ENCODE peak calls at places on chromosomes 2 and 18, in seven cellular contexts. One of them, this sample, is unnamed.

GRCh38 chr2:20141056-20141762 is 83.7 kb downstream of the SDC1 start:
- DNase-seq in CD8-positive, alpha-beta memory T cell: no peak
- DNase-seq in ovary: no peak
- DNase-seq in PC-9: peak; percentile 87
- DNase-seq in WERI-Rb-1: no peak
- DNase-seq in tibial nerve: peak; percentile 25
- DNase-seq in right cardiac atrium: peak; percentile 67
- DNase-seq in this sample: peak; percentile 85

GRCh38 chr2:101265893-101266499 is 13.3 kb downstream of the CNOT11 start:
- DNase-seq in CD8-positive, alpha-beta memory T cell: no peak
- DNase-seq in PC-9: peak; percentile 80
- DNase-seq in right cardiac atrium: peak; percentile 51
- DNase-seq in WERI-Rb-1: no peak
- DNase-seq in ovary: no peak
- DNase-seq in tibial nerve: no peak
- DNase-seq in this sample: no peak

GRCh38 chr2:118264591-118264990 is 176.3 kb downstream of the INSIG2 start:
- DNase-seq in WERI-Rb-1: no peak
- DNase-seq in PC-9: no peak
- DNase-seq in right cardiac atrium: no peak
- DNase-seq in tibial nerve: no peak
- DNase-seq in CD8-positive, alpha-beta memory T cell: no peak
- DNase-seq in ovary: no peak
- DNase-seq in this sample: no peak

GRCh38 chr2:177164584-177165052 is 48.0 kb upstream of the HNRNPA3 start:
- DNase-seq in WERI-Rb-1: peak; percentile 84
- DNase-seq in right cardiac atrium: peak; percentile 91
- DNase-seq in ovary: peak; percentile 83
- DNase-seq in tibial nerve: peak; percentile 81
- DNase-seq in CD8-positive, alpha-beta memory T cell: peak; percentile 72
- DNase-seq in PC-9: peak; percentile 75
- DNase-seq in this sample: peak; percentile 92

GRCh38 chr2:85064927-85065630 is 68.1 kb upstream of the TCF7L1 start:
- DNase-seq in CD8-positive, alpha-beta memory T cell: no peak
- DNase-seq in tibial nerve: no peak
- DNase-seq in ovary: no peak
- DNase-seq in PC-9: no peak
- DNase-seq in right cardiac atrium: no peak
- DNase-seq in WERI-Rb-1: peak; percentile 54
- DNase-seq in this sample: no peak

GRCh38 chr2:98465456-98466201 is 21.0 kb downstream of the INPP4A start:
- DNase-seq in CD8-positive, alpha-beta memory T cell: peak; percentile 91
- DNase-seq in ovary: no peak
- DNase-seq in PC-9: no peak
- DNase-seq in right cardiac atrium: peak; percentile 92
- DNase-seq in WERI-Rb-1: peak; percentile 86
- DNase-seq in tibial nerve: no peak
- DNase-seq in this sample: no peak

GRCh38 chr2:150169230-150169629 is 318.2 kb downstream of the RND3 start:
- DNase-seq in WERI-Rb-1: no peak
- DNase-seq in ovary: no peak
- DNase-seq in PC-9: peak; percentile 36
- DNase-seq in CD8-positive, alpha-beta memory T cell: no peak
- DNase-seq in right cardiac atrium: peak; percentile 67
- DNase-seq in tibial nerve: no peak
- DNase-seq in this sample: peak; percentile 73

GRCh38 chr18:79404567-79404910 is 8.8 kb downstream of the NFATC1 start:
- DNase-seq in WERI-Rb-1: no peak
- DNase-seq in CD8-positive, alpha-beta memory T cell: no peak
- DNase-seq in right cardiac atrium: peak; percentile 42
- DNase-seq in tibial nerve: no peak
- DNase-seq in PC-9: no peak
- DNase-seq in ovary: no peak
- DNase-seq in this sample: no peak

GRCh38 chr18:48816554-48816953 is 134.2 kb downstream of the SMAD7 start:
- DNase-seq in CD8-positive, alpha-beta memory T cell: no peak
- DNase-seq in right cardiac atrium: no peak
- DNase-seq in tibial nerve: no peak
- DNase-seq in PC-9: no peak
- DNase-seq in ovary: no peak
- DNase-seq in WERI-Rb-1: no peak
- DNase-seq in this sample: no peak

GRCh38 chr2:176395273-176395854 is 126.1 kb downstream of the MTX2 start:
- DNase-seq in PC-9: peak; percentile 32
- DNase-seq in CD8-positive, alpha-beta memory T cell: no peak
- DNase-seq in right cardiac atrium: no peak
- DNase-seq in tibial nerve: no peak
- DNase-seq in WERI-Rb-1: no peak
- DNase-seq in ovary: no peak
- DNase-seq in this sample: no peak

GRCh38 chr2:226426292-226426736 is 373.3 kb downstream of the IRS1 start:
- DNase-seq in CD8-positive, alpha-beta memory T cell: no peak
- DNase-seq in tibial nerve: no peak
- DNase-seq in PC-9: peak; percentile 97
- DNase-seq in ovary: no peak
- DNase-seq in WERI-Rb-1: no peak
- DNase-seq in right cardiac atrium: no peak
- DNase-seq in this sample: no peak

GRCh38 chr2:236545814-236546480 is 23.7 kb upstream of the ACKR3 start:
- DNase-seq in CD8-positive, alpha-beta memory T cell: peak; percentile 42
- DNase-seq in ovary: no peak
- DNase-seq in right cardiac atrium: no peak
- DNase-seq in tibial nerve: no peak
- DNase-seq in WERI-Rb-1: no peak
- DNase-seq in PC-9: no peak
- DNase-seq in this sample: no peak

GRCh38 chr2:108215794-108216211 is 24.0 kb upstream of the SULT1C3 start:
- DNase-seq in tibial nerve: no peak
- DNase-seq in CD8-positive, alpha-beta memory T cell: no peak
- DNase-seq in right cardiac atrium: no peak
- DNase-seq in PC-9: peak; percentile 49
- DNase-seq in WERI-Rb-1: no peak
- DNase-seq in ovary: no peak
- DNase-seq in this sample: no peak

GRCh38 chr18:22962004-22962403 is 28.9 kb downstream of the RBBP8 start:
- DNase-seq in right cardiac atrium: no peak
- DNase-seq in CD8-positive, alpha-beta memory T cell: no peak
- DNase-seq in PC-9: no peak
- DNase-seq in ovary: no peak
- DNase-seq in WERI-Rb-1: no peak
- DNase-seq in tibial nerve: no peak
- DNase-seq in this sample: no peak

GRCh38 chr2:37920570-37920969 is 4.5 kb upstream of the RMDN2 start:
- DNase-seq in PC-9: no peak
- DNase-seq in right cardiac atrium: no peak
- DNase-seq in WERI-Rb-1: no peak
- DNase-seq in CD8-positive, alpha-beta memory T cell: no peak
- DNase-seq in ovary: no peak
- DNase-seq in tibial nerve: no peak
- DNase-seq in this sample: no peak

GRCh38 chr2:125167820-125168219 is 1142.7 kb downstream of the CNTNAP5 start:
- DNase-seq in tibial nerve: no peak
- DNase-seq in WERI-Rb-1: no peak
- DNase-seq in PC-9: no peak
- DNase-seq in ovary: no peak
- DNase-seq in CD8-positive, alpha-beta memory T cell: no peak
- DNase-seq in right cardiac atrium: no peak
- DNase-seq in this sample: no peak

GRCh38 chr2:118882693-118883336 is 35.4 kb upstream of the EN1 start:
- DNase-seq in CD8-positive, alpha-beta memory T cell: peak; percentile 69
- DNase-seq in PC-9: peak; percentile 75
- DNase-seq in right cardiac atrium: peak; percentile 76
- DNase-seq in tibial nerve: no peak
- DNase-seq in WERI-Rb-1: peak; percentile 79
- DNase-seq in ovary: no peak
- DNase-seq in this sample: peak; percentile 73

GRCh38 chr18:58449366-58449935 is 179.4 kb downstream of the ALPK2 start:
- DNase-seq in right cardiac atrium: no peak
- DNase-seq in PC-9: no peak
- DNase-seq in tibial nerve: no peak
- DNase-seq in ovary: no peak
- DNase-seq in WERI-Rb-1: no peak
- DNase-seq in CD8-positive, alpha-beta memory T cell: no peak
- DNase-seq in this sample: no peak

GRCh38 chr2:154699560-154699901 is 1.0 kb downstream of the KCNJ3 start:
- DNase-seq in PC-9: no peak
- DNase-seq in tibial nerve: no peak
- DNase-seq in CD8-positive, alpha-beta memory T cell: no peak
- DNase-seq in right cardiac atrium: no peak
- DNase-seq in ovary: no peak
- DNase-seq in WERI-Rb-1: no peak
- DNase-seq in this sample: no peak

GRCh38 chr2:16248571-16249105 is 308.3 kb downstream of the MYCN start:
- DNase-seq in CD8-positive, alpha-beta memory T cell: no peak
- DNase-seq in WERI-Rb-1: no peak
- DNase-seq in right cardiac atrium: no peak
- DNase-seq in tibial nerve: no peak
- DNase-seq in PC-9: no peak
- DNase-seq in ovary: no peak
- DNase-seq in this sample: no peak
- H3K9me3 ChIP-seq in CD8-positive, alpha-beta memory T cell: no peaks in the 10 kb centered on the region
- H3K9me3 ChIP-seq in WERI-Rb-1: peaks cover 2% of the 10 kb centered on the region
- H3K9me3 ChIP-seq in right cardiac atrium: no peaks in the 10 kb centered on the region
- H3K9me3 ChIP-seq in tibial nerve: no peaks in the 10 kb centered on the region
- H3K9me3 ChIP-seq in PC-9: no peaks in the 10 kb centered on the region
- H3K9me3 ChIP-seq in ovary: no peaks in the 10 kb centered on the region
- H3K9me3 ChIP-seq in this sample: no peaks in the 10 kb centered on the region

GRCh38 chr2:44807344-44808025 is 134.0 kb upstream of the SIX3 start:
- DNase-seq in tibial nerve: no peak
- DNase-seq in CD8-positive, alpha-beta memory T cell: no peak
- DNase-seq in WERI-Rb-1: peak; percentile 6
- DNase-seq in PC-9: no peak
- DNase-seq in ovary: no peak
- DNase-seq in right cardiac atrium: no peak
- DNase-seq in this sample: no peak

GRCh38 chr2:44803100-44803424 is 138.4 kb upstream of the SIX3 start:
- DNase-seq in ovary: no peak
- DNase-seq in PC-9: no peak
- DNase-seq in tibial nerve: no peak
- DNase-seq in right cardiac atrium: no peak
- DNase-seq in CD8-positive, alpha-beta memory T cell: no peak
- DNase-seq in WERI-Rb-1: no peak
- DNase-seq in this sample: no peak

GRCh38 chr2:44805836-44806235 is 135.7 kb upstream of the SIX3 start:
- DNase-seq in CD8-positive, alpha-beta memory T cell: no peak
- DNase-seq in PC-9: no peak
- DNase-seq in right cardiac atrium: no peak
- DNase-seq in tibial nerve: no peak
- DNase-seq in WERI-Rb-1: no peak
- DNase-seq in ovary: no peak
- DNase-seq in this sample: no peak

GRCh38 chr2:44804406-44805235 is 136.9 kb upstream of the SIX3 start:
- DNase-seq in WERI-Rb-1: no peak
- DNase-seq in PC-9: peak; percentile 17
- DNase-seq in CD8-positive, alpha-beta memory T cell: no peak
- DNase-seq in right cardiac atrium: no peak
- DNase-seq in ovary: no peak
- DNase-seq in tibial nerve: no peak
- DNase-seq in this sample: no peak

DNA sequence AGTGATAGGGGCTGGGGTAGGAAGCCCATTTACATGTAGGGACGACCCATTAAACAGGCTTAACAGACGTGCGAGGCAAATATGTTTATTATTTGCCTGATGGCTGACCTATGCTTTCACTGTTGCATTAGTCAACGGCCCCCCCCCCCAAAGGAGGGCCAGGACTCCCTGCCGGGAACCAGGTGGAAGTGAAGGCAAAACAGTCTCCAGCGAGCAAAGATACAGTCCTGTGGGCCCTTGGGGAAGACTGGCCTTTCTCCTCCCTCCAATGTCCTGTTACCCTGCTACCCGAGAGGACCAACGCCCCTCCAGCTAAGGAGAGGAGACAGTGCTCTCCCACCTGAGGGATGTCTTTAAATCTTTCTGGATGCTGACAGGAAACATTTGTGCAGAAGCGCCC is 136.1 kb upstream of the SIX3 start:
- DNase-seq in tibial nerve: no peak
- DNase-seq in CD8-positive, alpha-beta memory T cell: no peak
- DNase-seq in ovary: no peak
- DNase-seq in PC-9: no peak
- DNase-seq in WERI-Rb-1: no peak
- DNase-seq in right cardiac atrium: no peak
- DNase-seq in this sample: no peak
- H3K27me3 ChIP-seq in tibial nerve: peaks cover 93% of the 10 kb centered on the region
- H3K27me3 ChIP-seq in CD8-positive, alpha-beta memory T cell: peaks cover 24% of the 10 kb centered on the region
- H3K27me3 ChIP-seq in ovary: no peaks in the 10 kb centered on the region
- H3K27me3 ChIP-seq in PC-9: peaks cover 21% of the 10 kb centered on the region
- H3K27me3 ChIP-seq in WERI-Rb-1: no peaks in the 10 kb centered on the region
- H3K27me3 ChIP-seq in right cardiac atrium: peaks cover 4% of the 10 kb centered on the region
- H3K27me3 ChIP-seq in this sample: peaks cover 7% of the 10 kb centered on the region

DNA sequence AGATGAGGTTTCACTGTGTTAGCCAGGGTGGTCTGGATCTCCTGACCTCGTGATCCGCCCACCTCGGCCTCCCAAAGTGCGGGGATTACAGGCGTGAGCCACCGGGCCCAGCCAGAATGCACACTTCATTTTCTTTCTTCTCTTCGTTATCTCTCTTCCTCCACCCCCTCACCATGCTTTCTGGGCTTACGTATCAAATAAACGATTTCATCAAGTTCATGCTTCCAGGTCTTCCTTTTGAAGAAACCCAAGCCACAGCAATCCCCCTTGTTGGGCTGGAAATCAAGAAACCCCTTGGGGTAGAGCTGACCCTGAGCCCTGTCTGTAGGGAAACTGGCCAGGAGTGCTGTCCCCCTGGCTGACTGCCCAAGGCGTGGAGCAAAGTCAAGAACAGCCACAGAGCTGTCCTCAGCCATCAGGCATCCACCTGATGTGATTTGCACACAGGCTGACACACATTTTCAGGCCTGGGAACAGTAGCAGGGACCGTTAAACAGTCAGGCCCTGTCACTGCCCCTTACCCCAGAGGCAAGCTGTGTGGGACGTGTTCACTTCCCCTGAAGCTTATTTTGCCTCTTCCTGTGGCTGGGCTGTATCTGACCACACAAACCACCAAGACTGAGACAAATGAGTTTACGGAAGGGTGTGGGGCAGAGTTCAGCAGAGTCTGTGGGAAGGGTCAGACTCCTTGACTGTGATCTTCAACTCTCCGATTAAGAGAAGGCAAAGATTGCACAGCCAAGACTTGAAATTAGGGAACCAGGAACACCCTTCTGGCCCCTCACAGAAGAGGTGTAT is 15.1 kb upstream of the NMUR1 start:
- DNase-seq in ovary: no peak
- DNase-seq in CD8-positive, alpha-beta memory T cell: peak; percentile 21
- DNase-seq in tibial nerve: no peak
- DNase-seq in right cardiac atrium: peak; percentile 78
- DNase-seq in PC-9: peak; percentile 58
- DNase-seq in WERI-Rb-1: no peak
- DNase-seq in this sample: no peak
- H3K4me3 ChIP-seq in ovary: no peak overlapping the region
- H3K4me3 ChIP-seq in CD8-positive, alpha-beta memory T cell: peak overlapping the region; percentile 53
- H3K4me3 ChIP-seq in tibial nerve: no peak overlapping the region
- H3K4me3 ChIP-seq in right cardiac atrium: no peak overlapping the region
- H3K4me3 ChIP-seq in PC-9: no peak overlapping the region
- H3K4me3 ChIP-seq in WERI-Rb-1: no peak overlapping the region
- H3K4me3 ChIP-seq in this sample: no peak overlapping the region

GRCh38 chr2:52775674-52776073 is 991.9 kb upstream of the CHAC2 start:
- DNase-seq in tibial nerve: no peak
- DNase-seq in CD8-positive, alpha-beta memory T cell: no peak
- DNase-seq in right cardiac atrium: no peak
- DNase-seq in WERI-Rb-1: no peak
- DNase-seq in ovary: no peak
- DNase-seq in PC-9: no peak
- DNase-seq in this sample: no peak

GRCh38 chr2:52776571-52776970 is 991.0 kb upstream of the CHAC2 start:
- DNase-seq in CD8-positive, alpha-beta memory T cell: no peak
- DNase-seq in ovary: no peak
- DNase-seq in WERI-Rb-1: no peak
- DNase-seq in PC-9: no peak
- DNase-seq in tibial nerve: no peak
- DNase-seq in right cardiac atrium: no peak
- DNase-seq in this sample: no peak

GRCh38 chr2:52779446-52779845 is 988.2 kb upstream of the CHAC2 start:
- DNase-seq in CD8-positive, alpha-beta memory T cell: no peak
- DNase-seq in ovary: no peak
- DNase-seq in WERI-Rb-1: no peak
- DNase-seq in tibial nerve: no peak
- DNase-seq in PC-9: no peak
- DNase-seq in right cardiac atrium: no peak
- DNase-seq in this sample: no peak
- H3K9me3 ChIP-seq in CD8-positive, alpha-beta memory T cell: no peaks in the 10 kb centered on the region
- H3K9me3 ChIP-seq in ovary: no peaks in the 10 kb centered on the region
- H3K9me3 ChIP-seq in WERI-Rb-1: no peaks in the 10 kb centered on the region
- H3K9me3 ChIP-seq in tibial nerve: no peaks in the 10 kb centered on the region
- H3K9me3 ChIP-seq in PC-9: no peaks in the 10 kb centered on the region
- H3K9me3 ChIP-seq in right cardiac atrium: no peaks in the 10 kb centered on the region
- H3K9me3 ChIP-seq in this sample: no peaks in the 10 kb centered on the region

This sample was measured in ascending aorta.